ENCODE peak calls at places on chromosomes 2 and 18, in eight cellular contexts. T is GM23248; K is CD4-positive, alpha-beta memory T cell; W is astrocyte of the spinal cord; G is AG10803; X is gastrocnemius medialis; B is heart right ventricle; Y is coronary artery. L is an unnamed sample.

GRCh38 chr2:160294889-160295288 is 94.8 kb upstream of the ITGB6 start:
- DNase-seq in B (no peak), K (no peak), T (no peak), G (no peak), W (no peak), Y (no peak), X (no peak), L (no peak)

GRCh38 chr2:127674241-127675209 is 805 bp downstream of the LIMS2 start:
- DNase-seq in T (peak), X (no peak), Y (peak), B (peak), W (no peak), K (no peak), G (peak), L (peak)

GRCh38 chr2:27627963-27628766 is 647 bp downstream of the CCDC121 start:
- DNase-seq in K (no peak), T (peak), W (peak), B (no peak), G (peak), Y (no peak), X (no peak), L (no peak)

GRCh38 chr2:205261631-205262030 is 420.7 kb upstream of the NRP2 start:
- DNase-seq in T (no peak), W (no peak), X (no peak), G (peak), B (no peak), Y (no peak), K (no peak), L (no peak)

GRCh38 chr2:206082298-206082843 is 3.6 kb downstream of the INO80D start:
- DNase-seq in G (no peak), Y (no peak), X (no peak), K (no peak), T (no peak), B (no peak), W (no peak), L (no peak)

GRCh38 chr2:130827502-130828251 is 9.0 kb upstream of the ARHGEF4 start:
- DNase-seq in X (no peak), Y (no peak), K (no peak), G (peak), T (peak), W (peak), B (no peak), L (no peak)

GRCh38 chr2:17318013-17318412 is 200.2 kb downstream of the RAD51AP2 start:
- DNase-seq in B (no peak), W (no peak), T (no peak), G (no peak), Y (no peak), X (no peak), K (no peak), L (no peak)

GRCh38 chr2:9638532-9638931 is 7.7 kb upstream of the YWHAQ start:
- DNase-seq in T (peak), X (peak), K (no peak), G (peak), Y (no peak), B (peak), W (peak), L (no peak)

GRCh38 chr2:191560594-191560993 is 117.3 kb upstream of the NABP1 start:
- DNase-seq in W (no peak), B (no peak), X (no peak), K (no peak), G (no peak), Y (no peak), T (no peak), L (no peak)

GRCh38 chr2:10971131-10971854 is 59.6 kb downstream of the KCNF1 start:
- DNase-seq in K (no peak), Y (no peak), B (no peak), X (no peak), T (no peak), W (no peak), G (no peak), L (no peak)

GRCh38 chr18:48933578-48934399 is 17.0 kb downstream of the SMAD7 start:
- DNase-seq in G (no peak), Y (peak), B (no peak), W (no peak), K (no peak), X (no peak), T (peak), L (no peak)

GRCh38 chr2:167134381-167135072 is 246.2 kb downstream of the XIRP2 start:
- DNase-seq in X (no peak), W (peak), G (peak), B (no peak), K (no peak), T (peak), Y (no peak), L (no peak)

GRCh38 chr2:158781562-158781961 is 13.6 kb upstream of the DAPL1 start:
- DNase-seq in X (no peak), G (peak), K (no peak), B (no peak), T (peak), W (peak), Y (no peak), L (no peak)

GRCh38 chr2:158783923-158784322 is 11.2 kb upstream of the DAPL1 start:
- DNase-seq in Y (no peak), W (no peak), X (no peak), G (no peak), T (no peak), K (no peak), B (no peak), L (no peak)

GRCh38 chr2:158782126-158782525 is 13.0 kb upstream of the DAPL1 start:
- DNase-seq in T (no peak), W (no peak), X (no peak), G (no peak), B (no peak), Y (no peak), K (no peak), L (no peak)

GRCh38 chr2:158779621-158780020 is 15.5 kb upstream of the DAPL1 start:
- DNase-seq in T (peak), X (no peak), G (peak), W (no peak), B (no peak), Y (no peak), K (no peak), L (no peak)

DNA sequence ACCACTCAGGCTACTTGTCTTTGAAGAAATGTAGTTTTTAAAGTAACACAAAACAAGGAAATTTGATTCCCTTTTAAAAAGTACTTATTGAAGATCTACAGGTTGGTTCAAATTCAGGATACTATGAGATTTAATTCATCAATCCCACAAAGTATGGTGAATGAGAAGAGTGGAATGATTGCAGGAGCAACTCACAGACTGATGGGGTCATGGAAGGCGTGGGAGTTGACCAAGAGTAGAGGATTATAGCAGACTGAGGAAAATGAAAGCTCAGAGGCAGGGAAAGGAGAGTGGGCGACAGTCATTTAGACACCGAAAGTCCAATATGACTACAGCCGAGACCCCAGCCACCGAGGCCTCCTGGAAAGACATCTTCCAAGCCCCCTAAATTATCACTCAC is 12.5 kb upstream of the DAPL1 start:
- DNase-seq in K (no peak), G (no peak), X (no peak), T (peak), B (no peak), W (no peak), Y (no peak), L (no peak)
- H3K4me3 ChIP-seq in K (no peak), G (no peak), X (no peak), T (no peak), B (no peak), W (no peak), Y (no peak), L (no peak)

GRCh38 chr2:30448308-30448707 is 1.3 kb downstream of the LCLAT1 start:
- DNase-seq in B (no peak), T (peak), K (no peak), Y (no peak), X (no peak), G (no peak), W (no peak), L (no peak)
- H3K4me3 ChIP-seq in B (peak), T (peak), K (no peak), Y (peak), X (no peak), G (peak), W (no peak), L (peak)

DNA sequence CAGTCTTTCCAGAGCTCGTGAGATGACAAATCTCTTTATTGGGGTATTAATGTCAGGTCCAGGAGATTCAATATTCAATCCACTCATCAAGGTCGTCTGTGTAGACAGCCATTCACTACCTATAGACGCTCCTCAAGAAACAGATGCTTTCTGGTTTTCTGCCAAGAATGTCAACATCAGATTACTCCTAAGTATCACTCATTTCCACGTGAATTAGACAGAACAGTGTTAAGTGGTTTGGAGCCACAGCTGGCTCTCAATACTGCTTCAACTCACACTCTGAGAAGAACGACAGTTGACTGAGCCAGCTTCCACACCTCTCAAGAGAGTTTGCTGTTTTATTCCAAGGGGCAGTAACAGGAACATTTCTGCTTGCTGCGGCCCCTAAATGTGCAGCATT is 113.5 kb upstream of the NEDD4L start:
- DNase-seq in Y (no peak), X (no peak), K (no peak), G (no peak), T (no peak), B (no peak), W (no peak), L (no peak)
- H3K4me3 ChIP-seq in Y (no peak), X (no peak), K (no peak), G (no peak), T (peak), B (no peak), W (no peak), L (no peak)

GRCh38 chr18:55400590-55401274 is 187.3 kb downstream of the TCF4 start:
- DNase-seq in X (no peak), Y (no peak), W (peak), K (no peak), B (no peak), T (peak), G (no peak), L (no peak)
- H3K4me3 ChIP-seq in X (peak), Y (peak), W (peak), K (no peak), B (peak), T (peak), G (peak), L (no peak)

GRCh38 chr18:78978336-78979057 is 1.1 kb upstream of the SALL3 start:
- DNase-seq in G (no peak), W (peak), T (no peak), X (no peak), K (no peak), Y (no peak), B (no peak), L (no peak)
- H3K4me3 ChIP-seq in G (no peak), W (peak), T (no peak), X (no peak), K (no peak), Y (peak), B (no peak), L (peak)

DNA sequence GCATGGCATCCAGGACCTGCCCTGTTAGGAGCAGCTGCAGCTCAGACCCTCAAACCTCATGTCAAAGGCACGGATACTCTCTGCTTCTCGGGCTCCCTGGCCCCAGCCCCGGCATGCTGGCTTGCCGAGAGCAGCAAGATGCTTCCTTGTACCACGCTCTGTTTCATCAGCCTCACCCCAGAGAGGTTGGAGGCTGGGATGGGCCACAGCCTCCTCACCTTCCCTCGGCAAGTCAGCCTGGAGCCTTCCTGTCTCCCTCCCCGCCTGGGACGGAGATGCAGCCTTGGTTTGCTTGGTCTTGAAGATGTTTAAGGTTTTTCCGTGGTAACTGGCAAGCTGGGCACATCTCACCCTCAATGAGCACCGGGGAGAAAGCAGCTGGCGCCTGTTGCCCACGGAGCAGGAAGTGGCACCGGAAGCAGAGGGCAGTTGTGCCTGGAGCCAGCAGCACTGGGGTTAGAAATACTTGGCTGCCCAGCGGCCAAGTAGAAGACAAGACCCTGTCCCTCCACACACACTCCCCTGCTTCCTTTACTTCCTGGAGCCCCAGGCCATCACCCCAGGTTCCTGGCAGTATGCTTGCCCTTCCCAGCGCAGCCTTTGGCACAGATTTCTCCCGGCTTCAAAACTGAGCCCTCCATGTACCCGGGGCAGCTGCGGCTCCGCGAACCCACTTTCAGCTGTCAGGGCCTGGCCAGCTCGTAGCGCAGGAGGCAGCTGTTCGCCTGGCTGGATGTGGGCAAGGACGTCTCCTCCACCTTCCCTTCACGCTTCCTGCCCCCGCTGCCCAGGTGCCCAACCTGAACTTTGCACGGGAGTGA is 17.4 kb downstream of the FBLN7 start:
- DNase-seq in X (no peak), Y (peak), K (peak), W (no peak), G (no peak), B (no peak), T (no peak), L (no peak)
- H3K4me3 ChIP-seq in X (no peak), Y (no peak), K (peak), W (no peak), G (no peak), B (no peak), T (no peak), L (no peak)

DNA sequence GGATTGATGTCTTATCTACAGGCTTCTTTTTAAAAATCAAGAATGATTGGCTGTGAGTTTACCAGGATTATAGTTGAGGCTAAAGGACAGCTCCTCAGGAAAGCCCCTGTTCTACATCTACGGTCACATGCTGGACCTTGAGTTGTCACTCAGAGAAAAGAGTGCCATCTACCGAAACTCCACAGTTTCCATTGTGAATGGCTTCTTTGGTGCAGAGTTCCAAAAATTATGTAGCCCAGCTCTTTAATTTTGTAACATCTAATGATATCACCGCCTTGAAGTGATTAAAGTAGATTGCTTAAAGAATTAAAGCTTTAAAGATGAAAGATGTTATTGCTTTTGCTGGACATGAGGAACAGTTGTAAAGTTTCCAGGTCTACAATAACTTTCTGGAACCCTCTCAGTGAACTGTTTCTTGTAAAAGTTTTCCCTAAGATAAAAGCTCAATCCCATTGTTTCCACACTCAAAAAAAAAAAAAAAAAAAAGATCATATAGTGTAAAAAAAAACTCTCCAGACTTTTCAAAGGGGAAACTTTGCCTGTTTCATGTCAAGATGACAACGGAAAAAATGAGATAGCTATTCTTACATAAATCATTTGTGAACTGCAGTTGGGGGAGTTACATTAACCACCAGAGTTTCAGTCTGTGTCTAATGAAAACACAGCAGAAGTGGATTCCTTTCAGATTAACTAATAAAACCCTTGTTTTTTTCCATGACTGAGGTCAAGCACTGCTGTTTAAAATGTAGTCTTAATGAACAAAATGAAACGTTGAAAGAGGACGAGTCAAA is 4.3 kb downstream of the COL3A1 start:
- DNase-seq in B (no peak), W (peak), G (peak), X (peak), K (no peak), Y (no peak), T (peak), L (peak)
- H3K4me3 ChIP-seq in B (peak), W (peak), G (peak), X (peak), K (no peak), Y (peak), T (peak), L (no peak)

DNA sequence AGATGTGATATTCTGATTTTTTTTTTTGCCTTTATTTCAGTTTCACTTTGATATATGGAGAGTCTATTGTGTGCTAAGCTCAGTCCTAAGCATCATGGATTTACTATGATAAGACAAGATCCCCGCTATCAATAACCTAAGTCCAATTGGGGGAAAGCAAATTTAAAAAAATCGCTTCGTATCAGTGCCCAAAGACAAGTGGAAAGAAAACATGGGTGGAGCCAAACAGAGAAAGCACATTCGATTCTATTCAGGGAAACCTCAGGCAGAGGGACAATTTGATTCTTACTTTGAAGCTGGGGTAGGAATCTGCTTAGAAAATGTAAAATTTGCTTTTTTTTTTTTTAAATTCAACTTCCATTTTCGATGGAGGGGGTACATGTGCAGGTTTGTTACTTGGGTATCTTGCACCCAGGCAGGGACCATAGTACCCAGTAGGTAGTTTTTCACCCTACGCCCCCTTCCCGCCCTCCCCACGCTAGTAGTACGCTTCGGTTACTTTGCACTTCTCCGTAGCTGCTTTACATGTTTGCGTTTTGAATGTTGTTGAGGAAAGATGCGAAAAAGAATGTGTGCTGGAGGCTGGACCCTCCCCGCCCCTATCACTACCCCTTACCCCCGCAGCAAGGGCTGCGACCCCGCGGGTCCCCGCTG is 12.4 kb downstream of the KIF5C start:
- DNase-seq in G (no peak), Y (no peak), T (peak), X (no peak), B (no peak), W (no peak), K (peak), L (no peak)
- H3K4me3 ChIP-seq in G (peak), Y (peak), T (peak), X (peak), B (peak), W (peak), K (peak), L (no peak)

DNA sequence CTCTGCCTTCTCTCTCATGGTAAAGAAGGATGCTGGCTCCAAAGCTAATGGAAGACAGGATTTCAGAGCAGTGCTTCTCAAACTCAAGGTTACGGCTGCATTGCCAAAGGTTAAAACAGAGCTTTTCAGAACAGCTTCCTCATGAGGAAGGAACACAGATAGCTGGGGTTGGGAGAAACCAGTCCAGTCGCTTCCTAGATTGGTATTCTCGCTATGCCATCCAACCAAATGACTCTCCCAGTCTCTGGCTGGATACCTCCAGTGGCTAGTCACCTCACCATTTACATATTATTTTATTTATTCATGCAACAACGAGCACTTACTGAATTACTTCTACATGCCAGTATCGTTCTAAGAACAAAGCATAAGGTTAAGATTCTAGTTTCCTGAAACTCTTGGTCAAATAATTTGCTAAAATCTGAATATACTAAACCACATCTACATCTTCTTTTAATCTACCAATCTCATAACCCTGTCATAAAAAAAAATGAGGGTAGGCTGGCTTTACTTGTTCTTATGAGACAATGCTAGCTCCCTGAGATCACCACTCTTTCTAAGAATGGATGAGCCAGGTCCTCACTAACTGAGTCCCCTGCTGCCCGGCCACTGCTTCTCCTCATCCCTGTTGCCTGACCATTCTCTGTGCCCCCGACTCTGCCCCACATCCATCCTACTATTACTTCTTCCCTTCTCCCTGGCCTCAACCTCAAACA is 20.4 kb downstream of the KDSR start:
- DNase-seq in T (no peak), Y (no peak), X (no peak), K (no peak), W (peak), B (no peak), G (peak), L (no peak)
- H3K4me3 ChIP-seq in T (no peak), Y (no peak), X (no peak), K (no peak), W (no peak), B (no peak), G (no peak), L (no peak)

GRCh38 chr2:66578067-66578852 is 143.3 kb downstream of the MEIS1 start:
- DNase-seq in B (no peak), W (peak), X (no peak), Y (no peak), K (no peak), T (no peak), G (peak), L (no peak)
- H3K4me3 ChIP-seq in B (no peak), W (no peak), X (no peak), Y (peak), K (no peak), T (no peak), G (peak), L (no peak)